ENCODE peak calls at places on chromosomes 6 and 20, in ten cellular contexts. P, Q, S, U, H, F, T, K, J and V are unnamed samples. For H3K36me3, the result is how much of the 10 kb centered on the place peaks cover.

GRCh38 chr6:133888931-133889556 is at the start of gene TCF21:
- DNase-seq in P (peak), Q (peak), S (peak), U (no peak), H (peak), F (peak), T (no peak), K (no peak), J (no peak), V (peak)

GRCh38 chr6:37048851-37049734 is 43.6 kb downstream of the FGD2 start:
- DNase-seq in P (no peak), Q (no peak), S (peak), U (peak), H (peak), F (peak), T (peak), K (peak), J (peak), V (peak)

GRCh38 chr6:33787954-33788693 is 806 bp downstream of the LEMD2 start:
- DNase-seq in P (peak), Q (peak), S (peak), U (peak), H (peak), F (peak), T (peak), K (peak), J (peak), V (peak)

GRCh38 chr6:129929433-129929832 is 68.3 kb upstream of the TMEM244 start:
- DNase-seq in P (no peak), Q (no peak), S (peak), U (no peak), H (no peak), F (no peak), T (no peak), K (peak), J (no peak), V (no peak)

GRCh38 chr6:152271681-152272464 is 365.3 kb downstream of the SYNE1 start:
- DNase-seq in P (peak), Q (peak), S (peak), U (no peak), H (no peak), F (no peak), T (peak), K (no peak), J (no peak), V (peak)

GRCh38 chr20:61745397-61746146 is 320.1 kb downstream of the TAF4 start:
- DNase-seq in P (no peak), Q (peak), S (no peak), U (no peak), H (no peak), F (no peak), T (no peak), K (no peak), J (no peak), V (no peak)

GRCh38 chr6:38164671-38165108 is 345.2 kb downstream of the ZFAND3 start:
- DNase-seq in P (no peak), Q (no peak), S (no peak), U (no peak), H (peak), F (no peak), T (no peak), K (no peak), J (no peak), V (no peak)

GRCh38 chr6:21874372-21874771 is 280.8 kb downstream of the SOX4 start:
- DNase-seq in P (no peak), Q (no peak), S (no peak), U (no peak), H (no peak), F (no peak), T (no peak), K (no peak), J (no peak), V (no peak)

GRCh38 chr6:26420607-26421235 is 18.6 kb downstream of the BTN3A1 start:
- DNase-seq in P (no peak), Q (no peak), S (peak), U (no peak), H (no peak), F (no peak), T (no peak), K (peak), J (no peak), V (peak)

GRCh38 chr20:57977141-57977540 is 251.3 kb downstream of the ANKRD60 start:
- DNase-seq in P (peak), Q (no peak), S (no peak), U (no peak), H (no peak), F (no peak), T (no peak), K (no peak), J (no peak), V (no peak)

GRCh38 chr20:2917266-2917665 is 44.0 kb downstream of the PTPRA start:
- DNase-seq in P (no peak), Q (no peak), S (no peak), U (no peak), H (no peak), F (no peak), T (no peak), K (no peak), J (no peak), V (no peak)

GRCh38 chr6:144314562-144314961 is 29.4 kb downstream of the UTRN start:
- DNase-seq in P (no peak), Q (no peak), S (no peak), U (no peak), H (no peak), F (peak), T (no peak), K (peak), J (no peak), V (no peak)

GRCh38 chr20:32045999-32046398 is 6.0 kb upstream of the HCK start:
- DNase-seq in P (no peak), Q (no peak), S (no peak), U (no peak), H (no peak), F (no peak), T (no peak), K (no peak), J (no peak), V (no peak)

GRCh38 chr6:100512203-100512862 is 47.6 kb upstream of the SIM1 start:
- DNase-seq in P (no peak), Q (no peak), S (peak), U (no peak), H (no peak), F (no peak), T (no peak), K (no peak), J (no peak), V (no peak)

GRCh38 chr6:3797231-3798200 is 46.0 kb upstream of the PXDC1 start:
- DNase-seq in P (no peak), Q (no peak), S (peak), U (no peak), H (no peak), F (no peak), T (no peak), K (peak), J (no peak), V (no peak)

GRCh38 chr6:139330841-139331500 is 39.2 kb upstream of the TXLNB start:
- DNase-seq in P (no peak), Q (no peak), S (no peak), U (no peak), H (no peak), F (no peak), T (no peak), K (no peak), J (no peak), V (no peak)

GRCh38 chr6:161265975-161266374 is 7.9 kb downstream of the AGPAT4 start:
- DNase-seq in P (no peak), Q (peak), S (no peak), U (no peak), H (peak), F (no peak), T (no peak), K (no peak), J (no peak), V (no peak)

GRCh38 chr6:116511424-116512131 is at the start of gene CALHM5:
- DNase-seq in P (peak), Q (no peak), S (peak), U (no peak), H (peak), F (no peak), T (no peak), K (peak), J (no peak), V (peak)

GRCh38 chr6:25700841-25701240 is 48.8 kb downstream of the SCGN start:
- DNase-seq in P (no peak), Q (no peak), S (no peak), U (no peak), H (no peak), F (no peak), T (no peak), K (no peak), J (no peak), V (no peak)

GRCh38 chr20:44461803-44462174 is 13.9 kb upstream of the TTPAL start:
- DNase-seq in P (no peak), Q (no peak), S (no peak), U (no peak), H (no peak), F (no peak), T (no peak), K (no peak), J (no peak), V (no peak)

GRCh38 chr20:45010399-45010828 is 44.1 kb downstream of the STK4 start:
- DNase-seq in P (no peak), Q (no peak), S (peak), U (no peak), H (no peak), F (no peak), T (no peak), K (peak), J (no peak), V (no peak)

GRCh38 chr6:57013501-57013900 is 33.0 kb upstream of the KIAA1586 start:
- DNase-seq in P (no peak), Q (no peak), S (peak), U (no peak), H (no peak), F (no peak), T (no peak), K (no peak), J (no peak), V (no peak)

GRCh38 chr6:54876365-54876764 is 29.8 kb downstream of the FAM83B start:
- DNase-seq in P (no peak), Q (no peak), S (no peak), U (no peak), H (no peak), F (no peak), T (no peak), K (no peak), J (no peak), V (no peak)

GRCh38 chr6:72080260-72080941 is 194.1 kb downstream of the RIMS1 start:
- DNase-seq in P (no peak), Q (no peak), S (no peak), U (no peak), H (no peak), F (no peak), T (no peak), K (no peak), J (no peak), V (no peak)

GRCh38 chr6:114312931-114313330 is 29.9 kb downstream of the HS3ST5 start:
- DNase-seq in P (no peak), Q (no peak), S (peak), U (no peak), H (no peak), F (no peak), T (no peak), K (no peak), J (no peak), V (no peak)

GRCh38 chr6:136037885-136038460 is 186.5 kb downstream of the PDE7B start:
- DNase-seq in P (peak), Q (peak), S (peak), U (no peak), H (no peak), F (no peak), T (no peak), K (peak), J (no peak), V (peak)

GRCh38 chr20:15205719-15206118 is 868.3 kb upstream of the FLRT3 start:
- DNase-seq in P (no peak), Q (no peak), S (no peak), U (no peak), H (no peak), F (no peak), T (no peak), K (no peak), J (no peak), V (no peak)

GRCh38 chr6:140744648-140745320 is 1370.3 kb upstream of the CITED2 start:
- DNase-seq in P (no peak), Q (no peak), S (peak), U (no peak), H (no peak), F (peak), T (no peak), K (no peak), J (no peak), V (no peak)

GRCh38 chr20:9035129-9035528 is 33.8 kb upstream of the PLCB4 start:
- DNase-seq in P (no peak), Q (no peak), S (peak), U (no peak), H (no peak), F (no peak), T (no peak), K (no peak), J (no peak), V (no peak)

GRCh38 chr20:24337074-24337473 is 132.4 kb upstream of the SYNDIG1 start:
- DNase-seq in P (no peak), Q (no peak), S (peak), U (no peak), H (no peak), F (no peak), T (no peak), K (no peak), J (no peak), V (no peak)

DNA sequence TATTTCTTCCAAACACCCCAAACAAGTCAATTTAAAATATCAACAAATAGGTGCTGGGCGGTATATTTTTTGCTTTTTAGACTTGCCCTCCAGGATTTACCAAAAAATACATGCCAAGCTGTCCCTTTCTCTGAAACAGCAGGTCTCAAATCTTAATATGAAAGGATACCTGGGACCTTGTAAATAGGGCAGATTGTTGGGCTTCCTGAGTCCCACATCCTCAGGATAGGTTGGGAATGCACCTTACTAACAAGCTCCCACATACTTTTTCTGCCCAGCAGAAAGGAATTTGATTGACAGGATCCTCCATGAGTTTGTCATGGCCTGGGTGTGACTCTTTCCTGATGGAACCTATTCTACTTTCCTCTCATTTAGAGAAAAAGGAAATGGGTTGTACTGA is 4.9 kb upstream of the SLC24A3 start:
- DNase-seq in P (no peak), Q (no peak), S (no peak), U (no peak), H (no peak), F (no peak), T (no peak), K (no peak), J (no peak), V (no peak)
- H3K36me3 ChIP-seq in P (under half), Q (under half), S (under half), U (under half), H (under half), F (under half), T (under half), K (under half), J (under half), V (under half)

GRCh38 chr20:52160805-52161204 is 30.8 kb downstream of the ZFP64 start:
- DNase-seq in P (no peak), Q (no peak), S (no peak), U (no peak), H (no peak), F (no peak), T (no peak), K (no peak), J (no peak), V (no peak)
- H3K36me3 ChIP-seq in P (half or more), Q (under half), S (under half), U (under half), H (under half), F (under half), T (under half), K (under half), J (half or more), V (under half)

GRCh38 chr20:63331741-63332400 is 29.3 kb downstream of the CHRNA4 start:
- DNase-seq in P (no peak), Q (peak), S (no peak), U (no peak), H (no peak), F (no peak), T (no peak), K (no peak), J (no peak), V (no peak)

GRCh38 chr20:63332488-63333240 is 28.5 kb downstream of the CHRNA4 start:
- DNase-seq in P (no peak), Q (peak), S (no peak), U (no peak), H (no peak), F (no peak), T (no peak), K (no peak), J (no peak), V (no peak)

GRCh38 chr20:63335711-63336110 is 25.4 kb downstream of the CHRNA4 start:
- DNase-seq in P (no peak), Q (no peak), S (no peak), U (no peak), H (no peak), F (no peak), T (no peak), K (no peak), J (no peak), V (no peak)

GRCh38 chr20:63334356-63334755 is 26.8 kb downstream of the CHRNA4 start:
- DNase-seq in P (no peak), Q (no peak), S (no peak), U (no peak), H (no peak), F (no peak), T (no peak), K (no peak), J (no peak), V (no peak)

DNA sequence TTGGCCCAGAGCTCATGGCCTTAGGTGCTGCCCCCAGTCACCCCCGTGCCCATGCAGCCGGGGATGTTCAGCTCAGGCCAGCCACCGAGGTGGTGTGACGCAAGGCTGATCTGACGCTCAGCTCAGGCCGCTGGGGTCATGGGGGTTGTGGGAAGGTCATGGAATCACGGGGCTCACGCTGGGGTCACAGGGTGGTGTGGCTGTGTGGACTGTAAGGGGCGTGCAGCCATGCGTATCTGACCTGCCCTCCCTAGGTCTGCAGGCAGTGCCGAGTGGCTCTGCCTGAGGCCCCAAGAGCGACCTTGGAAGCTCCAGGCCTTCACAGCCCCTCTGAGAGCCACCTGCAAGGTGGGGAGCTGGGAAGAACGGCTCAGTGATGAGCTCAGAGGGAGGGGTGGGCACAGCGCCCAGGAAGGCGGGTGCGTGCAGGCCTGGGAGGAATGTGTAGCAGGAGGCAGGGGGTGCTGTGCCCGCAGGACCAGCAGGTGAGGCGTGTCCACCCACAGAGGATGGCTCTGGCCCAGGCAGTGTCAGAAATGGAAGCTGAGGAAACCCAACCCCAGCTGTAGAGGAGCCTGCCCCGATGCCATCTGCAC is 27.8 kb downstream of the CHRNA4 start:
- DNase-seq in P (no peak), Q (peak), S (no peak), U (no peak), H (no peak), F (no peak), T (no peak), K (no peak), J (no peak), V (no peak)
- H3K36me3 ChIP-seq in P (under half), Q (under half), S (under half), U (under half), H (under half), F (under half), T (under half), K (under half), J (under half), V (under half)

GRCh38 chr6:122449084-122449483 is 22.5 kb downstream of the SERINC1 start:
- DNase-seq in P (no peak), Q (no peak), S (no peak), U (no peak), H (no peak), F (no peak), T (no peak), K (no peak), J (no peak), V (no peak)

GRCh38 chr6:122452509-122452908 is 19.1 kb downstream of the SERINC1 start:
- DNase-seq in P (no peak), Q (no peak), S (no peak), U (no peak), H (no peak), F (no peak), T (no peak), K (no peak), J (no peak), V (no peak)

GRCh38 chr6:122459240-122459639 is 12.4 kb downstream of the SERINC1 start:
- DNase-seq in P (no peak), Q (no peak), S (no peak), U (no peak), H (no peak), F (no peak), T (no peak), K (no peak), J (no peak), V (no peak)

GRCh38 chr6:122458087-122458486 is 13.5 kb downstream of the SERINC1 start:
- DNase-seq in P (no peak), Q (no peak), S (no peak), U (no peak), H (no peak), F (no peak), T (no peak), K (no peak), J (no peak), V (no peak)

DNA sequence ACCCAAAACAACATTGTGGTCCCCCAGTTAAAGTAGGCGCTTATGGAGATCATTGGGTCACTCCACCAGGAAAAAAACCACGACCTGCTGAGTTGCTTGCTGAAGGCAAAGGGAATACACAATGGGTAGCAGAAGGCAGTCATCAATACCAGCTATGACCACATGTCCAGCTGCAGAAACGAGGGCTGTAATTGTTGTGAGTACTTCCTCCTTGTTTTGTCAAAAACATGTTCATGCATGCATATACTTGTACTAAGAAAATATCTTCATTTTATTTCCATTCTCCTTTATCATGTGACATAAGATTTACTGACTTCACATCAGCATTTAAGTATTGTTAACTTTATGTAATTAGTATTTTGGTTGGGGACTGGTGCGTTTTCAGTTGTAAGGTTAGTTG is 16.9 kb downstream of the SERINC1 start:
- DNase-seq in P (no peak), Q (no peak), S (no peak), U (no peak), H (no peak), F (no peak), T (no peak), K (no peak), J (no peak), V (no peak)
- H3K36me3 ChIP-seq in P (half or more), Q (under half), S (under half), U (half or more), H (under half), F (under half), T (under half), K (under half), J (half or more), V (under half)